ENCODE peak calls at places on chromosomes 7 and 10, in seven cellular contexts. X, D, Q, K, C, Y and Z are unnamed samples.

GRCh38 chr10:62011558-62011957 is 110.1 kb downstream of the ARID5B start:
- DNase-seq in X (no peak), D (peak), Q (no peak), K (no peak), C (no peak), Y (no peak), Z (no peak)

GRCh38 chr10:3131098-3131497 is 41.5 kb downstream of the PITRM1 start:
- DNase-seq in X (no peak), D (no peak), Q (no peak), K (no peak), C (no peak), Y (no peak), Z (no peak)

GRCh38 chr7:130383187-130383980 is 3.1 kb downstream of the CPA1 start:
- DNase-seq in X (no peak), D (no peak), Q (no peak), K (no peak), C (no peak), Y (no peak), Z (no peak)

GRCh38 chr10:99292159-99292558 is 37.0 kb upstream of the CNNM1 start:
- DNase-seq in X (no peak), D (no peak), Q (no peak), K (no peak), C (peak), Y (no peak), Z (no peak)

GRCh38 chr7:136687693-136688322 is 180.6 kb upstream of the CHRM2 start:
- DNase-seq in X (peak), D (no peak), Q (no peak), K (peak), C (no peak), Y (no peak), Z (no peak)

GRCh38 chr7:97006146-97006950 is 995 bp downstream of the DLX6 start:
- DNase-seq in X (no peak), D (no peak), Q (no peak), K (peak), C (no peak), Y (peak), Z (no peak)

GRCh38 chr7:8938036-8938435 is 504.6 kb downstream of the NXPH1 start:
- DNase-seq in X (no peak), D (no peak), Q (no peak), K (no peak), C (no peak), Y (no peak), Z (no peak)

GRCh38 chr10:118957141-118957825 is 72.2 kb upstream of the NANOS1 start:
- DNase-seq in X (no peak), D (no peak), Q (no peak), K (no peak), C (no peak), Y (no peak), Z (no peak)

GRCh38 chr10:102669206-102670064 is 25.2 kb downstream of the TRIM8 start:
- DNase-seq in X (peak), D (no peak), Q (peak), K (peak), C (no peak), Y (peak), Z (no peak)

GRCh38 chr7:31687024-31687423 is at the start of gene PPP1R17:
- DNase-seq in X (no peak), D (no peak), Q (peak), K (peak), C (no peak), Y (no peak), Z (no peak)

GRCh38 chr7:73606801-73607691 is 17.3 kb downstream of the MLXIPL start:
- DNase-seq in X (peak), D (peak), Q (peak), K (peak), C (no peak), Y (no peak), Z (no peak)

GRCh38 chr7:2873146-2873545 is 29.0 kb upstream of the GNA12 start:
- DNase-seq in X (no peak), D (no peak), Q (peak), K (peak), C (no peak), Y (no peak), Z (no peak)

GRCh38 chr10:80458638-80459037 is 4.5 kb downstream of the TSPAN14 start:
- DNase-seq in X (no peak), D (no peak), Q (no peak), K (peak), C (no peak), Y (no peak), Z (no peak)

GRCh38 chr10:73923935-73924598 is 13.1 kb downstream of the PLAU start:
- DNase-seq in X (peak), D (no peak), Q (no peak), K (no peak), C (no peak), Y (no peak), Z (no peak)

GRCh38 chr7:92898798-92899197 is 62.4 kb upstream of the CDK6 start:
- DNase-seq in X (no peak), D (no peak), Q (no peak), K (no peak), C (no peak), Y (no peak), Z (no peak)

GRCh38 chr10:86522385-86522855 is 828 bp upstream of the WAPL start:
- DNase-seq in X (no peak), D (no peak), Q (no peak), K (no peak), C (no peak), Y (no peak), Z (no peak)

GRCh38 chr7:130071701-130072622 is 1.6 kb downstream of the KLHDC10 start:
- DNase-seq in X (peak), D (peak), Q (peak), K (peak), C (peak), Y (no peak), Z (peak)

GRCh38 chr10:30645340-30645827 is 15.8 kb upstream of the LYZL2 start:
- DNase-seq in X (no peak), D (no peak), Q (peak), K (peak), C (no peak), Y (no peak), Z (peak)

GRCh38 chr7:40709077-40709964 is 574.5 kb downstream of the SUGCT start:
- DNase-seq in X (no peak), D (no peak), Q (no peak), K (no peak), C (no peak), Y (no peak), Z (no peak)

GRCh38 chr7:28685660-28686417 is 272.3 kb downstream of the TRIL start:
- DNase-seq in X (no peak), D (peak), Q (peak), K (peak), C (peak), Y (peak), Z (peak)

GRCh38 chr7:139494835-139495568 is 11.5 kb upstream of the KLRG2 start:
- DNase-seq in X (no peak), D (no peak), Q (no peak), K (no peak), C (no peak), Y (no peak), Z (no peak)

GRCh38 chr10:46517541-46517940 is 38.9 kb downstream of the GPRIN2 start:
- DNase-seq in X (no peak), D (no peak), Q (peak), K (no peak), C (no peak), Y (no peak), Z (no peak)

GRCh38 chr7:29228289-29229011 is 33.9 kb downstream of the CHN2 start:
- DNase-seq in X (no peak), D (no peak), Q (no peak), K (no peak), C (no peak), Y (no peak), Z (no peak)

GRCh38 chr10:70985824-70986336 is 97.5 kb upstream of the PCBD1 start:
- DNase-seq in X (no peak), D (no peak), Q (peak), K (no peak), C (no peak), Y (no peak), Z (no peak)

GRCh38 chr7:79227035-79227434 is 226.4 kb downstream of the MAGI2 start:
- DNase-seq in X (no peak), D (no peak), Q (no peak), K (no peak), C (peak), Y (no peak), Z (peak)

GRCh38 chr7:78127009-78127408 is 328.4 kb downstream of the PHTF2 start:
- DNase-seq in X (no peak), D (no peak), Q (no peak), K (no peak), C (no peak), Y (no peak), Z (no peak)

GRCh38 chr7:134724606-134725005 is 54.8 kb upstream of the CALD1 start:
- DNase-seq in X (no peak), D (no peak), Q (no peak), K (no peak), C (no peak), Y (no peak), Z (no peak)

GRCh38 chr7:23373151-23374004 is 74.2 kb downstream of the MALSU1 start:
- DNase-seq in X (no peak), D (peak), Q (no peak), K (no peak), C (no peak), Y (no peak), Z (no peak)

GRCh38 chr7:26040085-26040484 is 111.9 kb upstream of the NFE2L3 start:
- DNase-seq in X (no peak), D (no peak), Q (no peak), K (no peak), C (no peak), Y (no peak), Z (no peak)
- H3K4me3 ChIP-seq in X (no peak), D (no peak), Q (no peak), K (no peak), C (no peak), Y (no peak), Z (no peak)

GRCh38 chr10:5576154-5576748 is 51.5 kb downstream of the CALML3 start:
- DNase-seq in X (no peak), D (no peak), Q (no peak), K (no peak), C (no peak), Y (no peak), Z (no peak)

GRCh38 chr10:5575144-5575481 is 50.4 kb downstream of the CALML3 start:
- DNase-seq in X (no peak), D (no peak), Q (no peak), K (no peak), C (no peak), Y (no peak), Z (no peak)

GRCh38 chr10:5574642-5575131 is 49.9 kb downstream of the CALML3 start:
- DNase-seq in X (no peak), D (no peak), Q (no peak), K (no peak), C (no peak), Y (no peak), Z (no peak)

GRCh38 chr10:5576780-5577472 is 52.2 kb downstream of the CALML3 start:
- DNase-seq in X (no peak), D (no peak), Q (no peak), K (no peak), C (no peak), Y (no peak), Z (no peak)

GRCh38 chr10:5575482-5576153 is 50.9 kb downstream of the CALML3 start:
- DNase-seq in X (no peak), D (no peak), Q (no peak), K (no peak), C (no peak), Y (no peak), Z (no peak)
- H3K4me3 ChIP-seq in X (no peak), D (no peak), Q (no peak), K (no peak), C (no peak), Y (no peak), Z (no peak)

GRCh38 chr7:101363196-101363733 is 590 bp downstream of the COL26A1 start:
- DNase-seq in X (no peak), D (no peak), Q (no peak), K (no peak), C (no peak), Y (no peak), Z (no peak)
- H3K4me3 ChIP-seq in X (no peak), D (peak), Q (peak), K (peak), C (no peak), Y (peak), Z (peak)

DNA sequence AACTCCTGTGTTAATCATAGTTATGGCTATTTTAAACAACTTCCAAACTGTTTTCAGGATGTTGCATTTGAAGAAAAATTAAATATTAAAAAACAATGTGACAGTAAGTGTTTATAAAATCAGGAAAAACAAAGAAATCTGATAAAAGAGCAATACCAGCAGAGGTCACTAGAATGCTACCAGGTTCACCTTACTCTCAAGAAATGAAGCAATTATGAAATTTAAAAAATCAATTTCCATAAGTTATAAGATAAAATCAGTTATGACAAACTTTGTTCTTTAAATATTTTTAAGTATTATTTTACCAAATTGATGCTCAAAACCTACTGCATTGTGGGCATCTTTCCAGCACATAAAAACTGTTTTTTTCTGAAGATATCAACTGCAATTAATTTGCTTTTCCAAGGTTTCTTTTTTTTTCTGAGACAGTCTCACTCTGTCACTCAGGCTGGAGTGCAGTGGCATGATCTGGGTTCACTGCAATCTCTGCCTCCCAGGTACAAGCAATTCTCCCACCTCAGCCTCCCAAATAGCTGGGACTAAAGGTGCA is 50.7 kb upstream of the RHEB start:
- DNase-seq in X (no peak), D (no peak), Q (no peak), K (no peak), C (no peak), Y (no peak), Z (no peak)
- H3K4me3 ChIP-seq in X (no peak), D (no peak), Q (no peak), K (no peak), C (no peak), Y (no peak), Z (no peak)